ENCODE peak calls at places on chromosomes 7 and 10, in seven cellular contexts. K is sigmoid colon; A is HAP-1; W is mesendoderm; U is Panc1; Y is GM06990; Q is CD4-positive, alpha-beta memory T cell. V is an unnamed sample.
A peak's percentile ranks its signal among the peaks of the same experiment; 100 is the strongest.

GRCh38 chr7:115475774-115476407 is 554.0 kb downstream of the MDFIC start:
- DNase-seq in K (no peak), A (no peak), W (peak; percentile 85), U (no peak), Y (no peak), Q (peak; percentile 29), V (no peak)

GRCh38 chr10:124119216-124119615 is 25.8 kb upstream of the CHST15 start:
- DNase-seq in K (no peak), A (no peak), W (no peak), U (no peak), Y (no peak), Q (no peak), V (no peak)

GRCh38 chr7:126727930-126728331 is 524.8 kb downstream of the GRM8 start:
- DNase-seq in K (no peak), A (no peak), W (peak; percentile 3), U (peak; percentile 17), Y (no peak), Q (no peak), V (peak; percentile 6)

GRCh38 chr10:133159950-133160812 is at the start of gene KNDC1:
- DNase-seq in K (peak; percentile 50), A (peak; percentile 71), W (peak; percentile 48), U (no peak), Y (no peak), Q (no peak), V (no peak)

GRCh38 chr7:96400001-96400400 is 78.1 kb upstream of the SLC25A13 start:
- DNase-seq in K (no peak), A (no peak), W (no peak), U (no peak), Y (no peak), Q (no peak), V (no peak)

GRCh38 chr7:106916689-106917088 is 51.6 kb downstream of the PIK3CG start:
- DNase-seq in K (no peak), A (no peak), W (no peak), U (no peak), Y (no peak), Q (no peak), V (no peak)

GRCh38 chr10:48497965-48498770 is 106.7 kb downstream of the ARHGAP22 start:
- DNase-seq in K (no peak), A (no peak), W (no peak), U (no peak), Y (no peak), Q (no peak), V (no peak)

GRCh38 chr10:44517635-44518034 is 132.7 kb upstream of the CXCL12 start:
- DNase-seq in K (no peak), A (no peak), W (peak; percentile 60), U (no peak), Y (no peak), Q (no peak), V (peak; percentile 12)

GRCh38 chr10:124590216-124591122 is 128.8 kb downstream of the LHPP start:
- DNase-seq in K (peak; percentile 47), A (no peak), W (no peak), U (no peak), Y (no peak), Q (no peak), V (no peak)

GRCh38 chr7:155692317-155692716 is 47.9 kb downstream of the RBM33 start:
- DNase-seq in K (no peak), A (no peak), W (peak; percentile 34), U (no peak), Y (no peak), Q (no peak), V (no peak)

GRCh38 chr10:132868995-132869394 is 73.4 kb downstream of the CFAP46 start:
- DNase-seq in K (peak; percentile 51), A (peak; percentile 3), W (no peak), U (no peak), Y (no peak), Q (no peak), V (no peak)

GRCh38 chr7:136293841-136294391 is 316.8 kb upstream of the MTPN start:
- DNase-seq in K (no peak), A (no peak), W (peak; percentile 52), U (no peak), Y (no peak), Q (no peak), V (no peak)

GRCh38 chr7:97499204-97499603 is 232.7 kb upstream of the TAC1 start:
- DNase-seq in K (no peak), A (peak; percentile 47), W (peak; percentile 63), U (peak; percentile 30), Y (no peak), Q (no peak), V (peak; percentile 20)

GRCh38 chr7:159107052-159107892 is 37.4 kb downstream of the VIPR2 start:
- DNase-seq in K (peak; percentile 50), A (no peak), W (no peak), U (no peak), Y (no peak), Q (no peak), V (no peak)

GRCh38 chr7:132739271-132739955 is 163.1 kb upstream of the PLXNA4 start:
- DNase-seq in K (no peak), A (no peak), W (no peak), U (no peak), Y (no peak), Q (no peak), V (no peak)

GRCh38 chr10:102538811-102539210 is 35.0 kb downstream of the SUFU start:
- DNase-seq in K (no peak), A (no peak), W (no peak), U (no peak), Y (no peak), Q (no peak), V (no peak)

GRCh38 chr7:129845972-129846327 is 106.8 kb downstream of the UBE2H start:
- DNase-seq in K (no peak), A (no peak), W (no peak), U (peak; percentile 43), Y (no peak), Q (no peak), V (no peak)

GRCh38 chr7:38374507-38374906 is 101.1 kb upstream of the TARP start:
- DNase-seq in K (no peak), A (peak; percentile 74), W (peak; percentile 41), U (no peak), Y (no peak), Q (peak; percentile 53), V (peak; percentile 40)

GRCh38 chr10:129953541-129954031 is 10.5 kb downstream of the EBF3 start:
- DNase-seq in K (peak; percentile 59), A (no peak), W (no peak), U (no peak), Y (no peak), Q (no peak), V (no peak)

GRCh38 chr10:24703700-24704099 is 20.0 kb downstream of the ARHGAP21 start:
- DNase-seq in K (no peak), A (no peak), W (no peak), U (no peak), Y (no peak), Q (no peak), V (no peak)

GRCh38 chr7:27161721-27162547 is 3.4 kb downstream of the HOXA9 start:
- DNase-seq in K (peak; percentile 72), A (peak; percentile 58), W (no peak), U (no peak), Y (no peak), Q (no peak), V (no peak)

GRCh38 chr10:3764626-3765375 is 20.2 kb downstream of the KLF6 start:
- DNase-seq in K (no peak), A (no peak), W (no peak), U (no peak), Y (no peak), Q (peak; percentile 55), V (peak; percentile 35)
- H3K4me3 ChIP-seq in K (no peak overlapping the region), A (no peak overlapping the region), W (no peak overlapping the region), U (no peak overlapping the region), Y (no peak overlapping the region), Q (no peak overlapping the region), V (no peak overlapping the region)

DNA sequence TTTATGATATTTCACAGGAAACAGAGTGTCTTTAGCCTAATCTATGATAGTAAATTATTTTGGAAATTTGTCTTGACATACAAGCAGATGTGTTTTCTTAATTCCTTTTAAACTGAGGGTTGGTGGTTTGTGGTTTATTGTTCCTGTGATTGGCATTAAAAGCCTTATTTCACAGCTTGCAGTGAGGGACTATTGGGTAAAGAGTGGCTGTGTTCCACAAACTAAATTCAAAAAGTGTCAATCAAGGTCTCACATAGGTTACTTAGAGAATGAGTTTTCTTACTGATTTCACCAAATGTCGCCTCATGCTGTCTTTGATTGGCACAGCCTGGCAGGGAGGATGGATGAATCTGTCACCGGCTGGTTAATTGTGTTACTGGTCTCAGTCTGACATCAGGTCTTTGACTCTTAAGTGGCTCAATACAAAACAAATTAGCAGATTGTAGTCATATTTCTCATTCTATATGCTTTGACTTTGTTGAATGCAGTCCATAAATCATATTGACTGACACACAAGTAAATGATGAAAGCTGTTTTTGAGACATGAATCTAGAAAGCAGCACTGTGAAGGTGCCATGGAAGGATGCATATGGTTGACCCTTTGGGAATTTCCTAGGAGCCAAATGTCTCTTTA is 66.8 kb upstream of the CYP26C1 start:
- DNase-seq in K (no peak), A (peak; percentile 64), W (peak; percentile 3), U (no peak), Y (no peak), Q (no peak), V (peak; percentile 81)
- H3K4me3 ChIP-seq in K (no peak overlapping the region), A (no peak overlapping the region), W (no peak overlapping the region), U (no peak overlapping the region), Y (no peak overlapping the region), Q (no peak overlapping the region), V (no peak overlapping the region)

GRCh38 chr7:8058322-8058721 is 89.7 kb downstream of the GLCCI1 start:
- DNase-seq in K (no peak), A (no peak), W (no peak), U (no peak), Y (no peak), Q (no peak), V (no peak)

GRCh38 chr7:8057566-8057965 is 89.0 kb downstream of the GLCCI1 start:
- DNase-seq in K (no peak), A (no peak), W (no peak), U (no peak), Y (no peak), Q (no peak), V (no peak)

GRCh38 chr7:8056431-8056830 is 87.8 kb downstream of the GLCCI1 start:
- DNase-seq in K (no peak), A (no peak), W (no peak), U (no peak), Y (no peak), Q (no peak), V (no peak)

GRCh38 chr7:8060241-8060640 is 91.6 kb downstream of the GLCCI1 start:
- DNase-seq in K (no peak), A (no peak), W (no peak), U (no peak), Y (no peak), Q (no peak), V (no peak)

DNA sequence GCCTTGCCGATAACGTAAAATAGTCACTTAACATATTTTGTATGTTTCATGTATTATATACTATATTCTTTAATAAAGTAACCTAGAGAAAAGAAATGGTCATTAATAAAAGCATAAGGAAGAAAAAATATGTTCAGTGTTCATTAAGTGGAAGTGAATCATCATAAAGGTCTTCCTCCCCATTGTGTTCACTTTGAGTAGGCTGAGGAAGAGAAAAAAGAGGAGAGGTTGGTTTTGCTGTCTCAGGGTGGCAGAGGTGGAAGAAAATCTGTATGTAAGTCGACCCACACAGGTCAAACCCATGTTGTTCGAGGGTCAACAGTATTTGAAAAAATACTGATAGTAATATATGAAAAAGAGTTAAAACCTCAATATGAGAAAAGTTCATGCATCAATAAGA is 90.3 kb downstream of the GLCCI1 start:
- DNase-seq in K (no peak), A (no peak), W (no peak), U (no peak), Y (no peak), Q (no peak), V (no peak)
- H3K4me3 ChIP-seq in K (no peak overlapping the region), A (no peak overlapping the region), W (no peak overlapping the region), U (no peak overlapping the region), Y (no peak overlapping the region), Q (no peak overlapping the region), V (no peak overlapping the region)

GRCh38 chr10:52769966-52770365 is 2.6 kb downstream of the MBL2 start:
- DNase-seq in K (no peak), A (no peak), W (no peak), U (no peak), Y (no peak), Q (no peak), V (no peak)
- H3K4me3 ChIP-seq in K (no peak overlapping the region), A (no peak overlapping the region), W (no peak overlapping the region), U (no peak overlapping the region), Y (no peak overlapping the region), Q (no peak overlapping the region), V (no peak overlapping the region)